ENCODE peak calls at places on chromosomes 5 and 9, in six cellular contexts. One of them, this sample, is unnamed.

GRCh38 chr5:152271420-152271819 is 133.7 kb downstream of the NMUR2 start:
- DNase-seq in neural progenitor cell: peak
- DNase-seq in K562: no peak
- DNase-seq in cardiac muscle cell: peak
- DNase-seq in AG09309: no peak
- DNase-seq in MM.1S: peak
- DNase-seq in this sample: no peak

GRCh38 chr5:56637321-56637920 is 177.9 kb upstream of the MAP3K1 start:
- DNase-seq in neural progenitor cell: no peak
- DNase-seq in K562: no peak
- DNase-seq in cardiac muscle cell: no peak
- DNase-seq in AG09309: no peak
- DNase-seq in MM.1S: no peak
- DNase-seq in this sample: no peak

GRCh38 chr5:80780761-80781285 is 126.0 kb upstream of the DHFR start:
- DNase-seq in neural progenitor cell: no peak
- DNase-seq in K562: no peak
- DNase-seq in cardiac muscle cell: no peak
- DNase-seq in AG09309: no peak
- DNase-seq in MM.1S: no peak
- DNase-seq in this sample: no peak

GRCh38 chr9:112325127-112325526 is 8.3 kb downstream of the PTBP3 start:
- DNase-seq in neural progenitor cell: peak
- DNase-seq in K562: no peak
- DNase-seq in cardiac muscle cell: no peak
- DNase-seq in AG09309: no peak
- DNase-seq in MM.1S: no peak
- DNase-seq in this sample: no peak

GRCh38 chr5:145484195-145484594 is 350.9 kb downstream of the PRELID2 start:
- DNase-seq in neural progenitor cell: no peak
- DNase-seq in K562: no peak
- DNase-seq in cardiac muscle cell: no peak
- DNase-seq in AG09309: peak
- DNase-seq in MM.1S: no peak
- DNase-seq in this sample: no peak

GRCh38 chr5:132704875-132705274 is 31.1 kb downstream of the IL4 start:
- DNase-seq in neural progenitor cell: no peak
- DNase-seq in K562: no peak
- DNase-seq in cardiac muscle cell: no peak
- DNase-seq in AG09309: no peak
- DNase-seq in MM.1S: no peak
- DNase-seq in this sample: no peak

GRCh38 chr9:72509635-72510034 is 11.8 kb upstream of the TMC1 start:
- DNase-seq in neural progenitor cell: no peak
- DNase-seq in K562: no peak
- DNase-seq in cardiac muscle cell: no peak
- DNase-seq in AG09309: no peak
- DNase-seq in MM.1S: no peak
- DNase-seq in this sample: peak

GRCh38 chr9:10525972-10526371 is 86.8 kb downstream of the PTPRD start:
- DNase-seq in neural progenitor cell: peak
- DNase-seq in K562: no peak
- DNase-seq in cardiac muscle cell: no peak
- DNase-seq in AG09309: no peak
- DNase-seq in MM.1S: no peak
- DNase-seq in this sample: no peak

GRCh38 chr5:168329302-168329701 is 37.9 kb downstream of the WWC1 start:
- DNase-seq in neural progenitor cell: no peak
- DNase-seq in K562: no peak
- DNase-seq in cardiac muscle cell: no peak
- DNase-seq in AG09309: no peak
- DNase-seq in MM.1S: no peak
- DNase-seq in this sample: no peak
- H3K4me3 ChIP-seq in neural progenitor cell: no peak
- H3K4me3 ChIP-seq in K562: no peak
- H3K4me3 ChIP-seq in cardiac muscle cell: no peak
- H3K4me3 ChIP-seq in AG09309: no peak
- H3K4me3 ChIP-seq in MM.1S: peak
- H3K4me3 ChIP-seq in this sample: no peak

GRCh38 chr5:179330186-179330900 is 14.9 kb downstream of the ADAMTS2 start:
- DNase-seq in neural progenitor cell: no peak
- DNase-seq in K562: no peak
- DNase-seq in cardiac muscle cell: no peak
- DNase-seq in AG09309: no peak
- DNase-seq in MM.1S: no peak
- DNase-seq in this sample: no peak

GRCh38 chr5:179334017-179334765 is 11.1 kb downstream of the ADAMTS2 start:
- DNase-seq in neural progenitor cell: no peak
- DNase-seq in K562: no peak
- DNase-seq in cardiac muscle cell: no peak
- DNase-seq in AG09309: no peak
- DNase-seq in MM.1S: no peak
- DNase-seq in this sample: no peak

GRCh38 chr5:179328291-179328690 is 17.0 kb downstream of the ADAMTS2 start:
- DNase-seq in neural progenitor cell: no peak
- DNase-seq in K562: no peak
- DNase-seq in cardiac muscle cell: no peak
- DNase-seq in AG09309: no peak
- DNase-seq in MM.1S: no peak
- DNase-seq in this sample: no peak

GRCh38 chr5:179332741-179333290 is 12.4 kb downstream of the ADAMTS2 start:
- DNase-seq in neural progenitor cell: no peak
- DNase-seq in K562: no peak
- DNase-seq in cardiac muscle cell: no peak
- DNase-seq in AG09309: no peak
- DNase-seq in MM.1S: no peak
- DNase-seq in this sample: no peak

DNA sequence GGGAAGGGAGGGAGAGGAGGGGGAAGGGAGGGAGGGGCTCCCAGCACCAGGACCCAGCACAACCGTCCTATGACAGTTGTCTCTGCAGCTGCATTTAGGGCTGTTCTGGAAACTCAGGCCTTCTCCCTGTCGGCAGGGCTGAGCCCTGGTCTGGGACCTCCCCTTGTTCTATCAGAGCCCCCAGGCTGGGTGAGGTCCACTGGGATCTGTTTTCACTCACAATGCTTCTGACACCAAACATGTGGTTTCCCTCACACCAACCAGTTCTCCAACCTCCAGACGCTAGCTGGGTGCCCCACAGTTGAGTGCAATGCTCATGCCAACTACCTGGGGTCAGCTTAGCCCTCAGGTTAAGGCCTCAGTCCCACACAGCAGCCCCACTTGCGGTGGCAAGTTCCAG is 13.7 kb downstream of the ADAMTS2 start:
- DNase-seq in neural progenitor cell: no peak
- DNase-seq in K562: no peak
- DNase-seq in cardiac muscle cell: peak
- DNase-seq in AG09309: no peak
- DNase-seq in MM.1S: no peak
- DNase-seq in this sample: no peak
- TF ChIP-seq CTCF in neural progenitor cell: no peak
- TF ChIP-seq CTCF in K562: no peak
- TF ChIP-seq CTCF in cardiac muscle cell: no peak
- TF ChIP-seq CTCF in AG09309: no peak
- TF ChIP-seq CTCF in MM.1S: no peak
- TF ChIP-seq CTCF in this sample: no peak

GRCh38 chr9:133731876-133732321 is 6.3 kb downstream of the SARDH start:
- DNase-seq in neural progenitor cell: peak
- DNase-seq in K562: peak
- DNase-seq in cardiac muscle cell: peak
- DNase-seq in AG09309: no peak
- DNase-seq in MM.1S: no peak
- DNase-seq in this sample: no peak

GRCh38 chr9:133733421-133734250 is 4.5 kb downstream of the SARDH start:
- DNase-seq in neural progenitor cell: peak
- DNase-seq in K562: peak
- DNase-seq in cardiac muscle cell: no peak
- DNase-seq in AG09309: no peak
- DNase-seq in MM.1S: no peak
- DNase-seq in this sample: no peak

GRCh38 chr9:133730994-133731715 is 7.0 kb downstream of the SARDH start:
- DNase-seq in neural progenitor cell: peak
- DNase-seq in K562: no peak
- DNase-seq in cardiac muscle cell: no peak
- DNase-seq in AG09309: no peak
- DNase-seq in MM.1S: no peak
- DNase-seq in this sample: no peak

GRCh38 chr9:133733074-133733408 is 5.1 kb downstream of the SARDH start:
- DNase-seq in neural progenitor cell: no peak
- DNase-seq in K562: peak
- DNase-seq in cardiac muscle cell: no peak
- DNase-seq in AG09309: no peak
- DNase-seq in MM.1S: no peak
- DNase-seq in this sample: no peak

GRCh38 chr9:133732351-133733073 is 5.6 kb downstream of the SARDH start:
- DNase-seq in neural progenitor cell: peak
- DNase-seq in K562: no peak
- DNase-seq in cardiac muscle cell: no peak
- DNase-seq in AG09309: no peak
- DNase-seq in MM.1S: no peak
- DNase-seq in this sample: no peak
- H3K4me3 ChIP-seq in neural progenitor cell: no peak
- H3K4me3 ChIP-seq in K562: no peak
- H3K4me3 ChIP-seq in cardiac muscle cell: no peak
- H3K4me3 ChIP-seq in AG09309: no peak
- H3K4me3 ChIP-seq in MM.1S: no peak
- H3K4me3 ChIP-seq in this sample: no peak

DNA sequence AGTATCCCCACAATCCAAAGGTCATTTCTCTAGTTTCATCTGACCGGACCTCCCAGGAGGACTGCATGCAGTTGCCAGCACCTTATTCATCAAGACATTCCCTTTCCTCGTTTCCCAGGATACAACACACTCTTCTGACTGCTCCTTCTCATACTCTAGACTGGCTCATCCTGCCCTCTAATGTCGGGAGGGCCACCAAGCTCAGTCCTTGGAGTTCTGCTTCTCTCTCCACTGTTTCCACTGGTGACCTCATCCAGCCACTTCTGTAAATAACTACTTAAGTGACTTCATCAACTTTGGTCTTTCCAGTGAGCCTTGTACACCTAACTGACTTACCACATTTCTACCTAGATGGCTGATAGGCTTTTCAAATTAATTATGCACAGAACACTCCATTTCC is 179.1 kb downstream of the EPB41L4A start:
- DNase-seq in neural progenitor cell: no peak
- DNase-seq in K562: no peak
- DNase-seq in cardiac muscle cell: no peak
- DNase-seq in AG09309: no peak
- DNase-seq in MM.1S: no peak
- DNase-seq in this sample: no peak
- TF ChIP-seq CTCF in neural progenitor cell: no peak
- TF ChIP-seq CTCF in K562: peak
- TF ChIP-seq CTCF in cardiac muscle cell: no peak
- TF ChIP-seq CTCF in AG09309: no peak
- TF ChIP-seq CTCF in MM.1S: no peak
- TF ChIP-seq CTCF in this sample: no peak

GRCh38 chr5:123429993-123430392 is 6.8 kb upstream of the CEP120 start:
- DNase-seq in neural progenitor cell: no peak
- DNase-seq in K562: no peak
- DNase-seq in cardiac muscle cell: no peak
- DNase-seq in AG09309: peak
- DNase-seq in MM.1S: no peak
- DNase-seq in this sample: no peak
- H3K4me3 ChIP-seq in neural progenitor cell: no peak
- H3K4me3 ChIP-seq in K562: no peak
- H3K4me3 ChIP-seq in cardiac muscle cell: no peak
- H3K4me3 ChIP-seq in AG09309: no peak
- H3K4me3 ChIP-seq in MM.1S: no peak
- H3K4me3 ChIP-seq in this sample: no peak

GRCh38 chr9:108850293-108850897 is 5.4 kb downstream of the ACTL7B start:
- DNase-seq in neural progenitor cell: no peak
- DNase-seq in K562: no peak
- DNase-seq in cardiac muscle cell: no peak
- DNase-seq in AG09309: no peak
- DNase-seq in MM.1S: no peak
- DNase-seq in this sample: no peak
- TF ChIP-seq CTCF in neural progenitor cell: peak
- TF ChIP-seq CTCF in K562: peak
- TF ChIP-seq CTCF in cardiac muscle cell: peak
- TF ChIP-seq CTCF in AG09309: peak
- TF ChIP-seq CTCF in MM.1S: no peak
- TF ChIP-seq CTCF in this sample: peak

GRCh38 chr5:10536511-10536910 is 27.4 kb upstream of the ANKRD33B start:
- DNase-seq in neural progenitor cell: no peak
- DNase-seq in K562: peak
- DNase-seq in cardiac muscle cell: peak
- DNase-seq in AG09309: no peak
- DNase-seq in MM.1S: peak
- DNase-seq in this sample: no peak

GRCh38 chr5:10538103-10538788 is 25.6 kb upstream of the ANKRD33B start:
- DNase-seq in neural progenitor cell: no peak
- DNase-seq in K562: no peak
- DNase-seq in cardiac muscle cell: no peak
- DNase-seq in AG09309: no peak
- DNase-seq in MM.1S: no peak
- DNase-seq in this sample: no peak

GRCh38 chr5:10535237-10535530 is 28.7 kb upstream of the ANKRD33B start:
- DNase-seq in neural progenitor cell: no peak
- DNase-seq in K562: no peak
- DNase-seq in cardiac muscle cell: no peak
- DNase-seq in AG09309: no peak
- DNase-seq in MM.1S: no peak
- DNase-seq in this sample: no peak

GRCh38 chr5:10537614-10538013 is 26.3 kb upstream of the ANKRD33B start:
- DNase-seq in neural progenitor cell: no peak
- DNase-seq in K562: no peak
- DNase-seq in cardiac muscle cell: no peak
- DNase-seq in AG09309: no peak
- DNase-seq in MM.1S: no peak
- DNase-seq in this sample: no peak

GRCh38 chr5:10536931-10537579 is 26.8 kb upstream of the ANKRD33B start:
- DNase-seq in neural progenitor cell: no peak
- DNase-seq in K562: no peak
- DNase-seq in cardiac muscle cell: peak
- DNase-seq in AG09309: no peak
- DNase-seq in MM.1S: peak
- DNase-seq in this sample: no peak
- H3K4me3 ChIP-seq in neural progenitor cell: no peak
- H3K4me3 ChIP-seq in K562: no peak
- H3K4me3 ChIP-seq in cardiac muscle cell: no peak
- H3K4me3 ChIP-seq in AG09309: no peak
- H3K4me3 ChIP-seq in MM.1S: peak
- H3K4me3 ChIP-seq in this sample: no peak